ENCODE peak calls at places on chromosomes 6 and 20, in five cellular contexts. P is NCI-H1694 treated with DMSO at 0.1 percent for 48 hours; D is effector CD4-positive, alpha-beta T cell; U is COR-L47; K is lower lobe of right lung. E is an unnamed sample.
A peak's percentile ranks its signal among the peaks of the same experiment; 100 is the strongest.

GRCh38 chr20:50496773-50497375 is 13.3 kb upstream of the PTPN1 start:
- DNase-seq in K (no peak), P (no peak), U (no peak), D (no peak), E (no peak)

GRCh38 chr6:111027219-111027618 is 45.4 kb downstream of the RPF2 start:
- DNase-seq in K (no peak), P (no peak), D (no peak), U (no peak), E (no peak)

GRCh38 chr20:22993823-22994222 is 41.3 kb upstream of the SSTR4 start:
- DNase-seq in U (no peak), D (no peak), K (no peak), P (no peak), E (no peak)

GRCh38 chr20:51067792-51068191 is 44.9 kb upstream of the KCNG1 start:
- DNase-seq in U (no peak), K (no peak), P (no peak), D (no peak), E (no peak)

GRCh38 chr20:6673071-6673470 is 94.4 kb upstream of the BMP2 start:
- DNase-seq in D (no peak), K (no peak), U (peak; percentile 32), P (no peak), E (no peak)

GRCh38 chr6:35602133-35602946 is 86.4 kb downstream of the FKBP5 start:
- DNase-seq in P (no peak), U (no peak), K (no peak), D (no peak), E (no peak)

GRCh38 chr20:20752712-20753111 is 40.3 kb upstream of the RALGAPA2 start:
- DNase-seq in D (no peak), U (no peak), P (no peak), K (no peak), E (no peak)

GRCh38 chr6:157281570-157281969 is 41.7 kb downstream of the TMEM242 start:
- DNase-seq in P (no peak), D (no peak), U (no peak), K (no peak), E (no peak)

GRCh38 chr6:123171341-123171740 is 175.3 kb downstream of the CLVS2 start:
- DNase-seq in K (no peak), U (no peak), D (no peak), P (no peak), E (no peak)

GRCh38 chr6:158321960-158322359 is 9.7 kb downstream of the TULP4 start:
- DNase-seq in U (no peak), K (no peak), D (no peak), P (no peak), E (no peak)

GRCh38 chr20:2137552-2138201 is 36.0 kb downstream of the STK35 start:
- DNase-seq in U (no peak), K (no peak), D (no peak), P (no peak), E (no peak)

GRCh38 chr20:35269055-35269781 is 8.7 kb downstream of the MMP24OS start:
- DNase-seq in K (peak; percentile 68), U (peak; percentile 25), P (no peak), D (no peak), E (peak; percentile 32)

GRCh38 chr6:16305246-16305725 is 66.9 kb downstream of the GMPR start:
- DNase-seq in P (no peak), K (no peak), D (no peak), U (no peak), E (no peak)

GRCh38 chr20:1247689-1248088 is 18.4 kb upstream of the SNPH start:
- DNase-seq in K (no peak), P (no peak), D (no peak), U (no peak), E (no peak)

GRCh38 chr6:27129095-27129815 is 118.2 kb upstream of the PRSS16 start:
- DNase-seq in D (no peak), U (no peak), P (no peak), K (no peak), E (no peak)

E was measured in T-helper 9 cell.